ENCODE peak calls at places on chromosomes 1 and 21, in five cellular contexts. P, K, X, I and F are unnamed samples.

GRCh38 chr21:37873655-37874054 is 42.6 kb downstream of the KCNJ6 start:
- DNase-seq in P (no peak), K (no peak), X (peak), I (no peak), F (no peak)

GRCh38 chr1:2834146-2834475 is 32.6 kb upstream of the TTC34 start:
- DNase-seq in P (no peak), K (no peak), X (no peak), I (no peak), F (no peak)

GRCh38 chr1:109091196-109092193 is 931 bp downstream of the TMEM167B start:
- DNase-seq in P (no peak), K (peak), X (peak), I (no peak), F (no peak)

GRCh38 chr1:169110691-169111447 is 4.4 kb downstream of the ATP1B1 start:
- DNase-seq in P (no peak), K (no peak), X (no peak), I (no peak), F (no peak)

GRCh38 chr1:219324629-219325367 is 151.1 kb downstream of the LYPLAL1 start:
- DNase-seq in P (no peak), K (no peak), X (no peak), I (no peak), F (no peak)

GRCh38 chr21:43201491-43201890 is 32.7 kb downstream of the CRYAA start:
- DNase-seq in P (no peak), K (no peak), X (no peak), I (no peak), F (no peak)

GRCh38 chr1:67274623-67275325 is 32.9 kb upstream of the IL12RB2 start:
- DNase-seq in P (no peak), K (no peak), X (no peak), I (no peak), F (no peak)

GRCh38 chr1:54976747-54977146 is 3.7 kb upstream of the TMEM61 start:
- DNase-seq in P (no peak), K (no peak), X (no peak), I (peak), F (no peak)

GRCh38 chr1:43296207-43296606 is 4.6 kb upstream of the TIE1 start:
- DNase-seq in P (no peak), K (no peak), X (peak), I (no peak), F (no peak)

GRCh38 chr1:8089535-8090228 is 63.6 kb upstream of the ERRFI1 start:
- DNase-seq in P (no peak), K (no peak), X (no peak), I (no peak), F (no peak)

GRCh38 chr1:5908461-5909375 is 83.5 kb downstream of the NPHP4 start:
- DNase-seq in P (no peak), K (no peak), X (no peak), I (no peak), F (no peak)

GRCh38 chr1:9350011-9350907 is 57.6 kb downstream of the SPSB1 start:
- DNase-seq in P (peak), K (no peak), X (no peak), I (no peak), F (no peak)

GRCh38 chr1:45809761-45810160 is 6.3 kb downstream of the MAST2 start:
- DNase-seq in P (no peak), K (no peak), X (no peak), I (no peak), F (no peak)

GRCh38 chr1:235122348-235122747 is 6.3 kb downstream of the TOMM20 start:
- DNase-seq in P (no peak), K (no peak), X (no peak), I (no peak), F (no peak)

GRCh38 chr1:19311503-19311930 is 427 bp downstream of the AKR7A2 start:
- DNase-seq in P (peak), K (no peak), X (no peak), I (peak), F (peak)

GRCh38 chr1:97186381-97186780 is 464.8 kb downstream of the PTBP2 start:
- DNase-seq in P (no peak), K (peak), X (peak), I (no peak), F (no peak)

GRCh38 chr1:218207194-218207593 is 77.9 kb upstream of the RRP15 start:
- DNase-seq in P (no peak), K (no peak), X (no peak), I (no peak), F (no peak)

GRCh38 chr1:35873243-35873642 is 9.8 kb upstream of the AGO1 start:
- DNase-seq in P (no peak), K (no peak), X (no peak), I (no peak), F (no peak)

GRCh38 chr1:221701570-221702186 is 40.2 kb downstream of the DUSP10 start:
- DNase-seq in P (no peak), K (no peak), X (no peak), I (no peak), F (no peak)

GRCh38 chr1:194658090-194658439 is 1471.7 kb upstream of the B3GALT2 start:
- DNase-seq in P (no peak), K (no peak), X (no peak), I (no peak), F (no peak)

GRCh38 chr1:45566722-45567121 is 16.1 kb downstream of the AKR1A1 start:
- DNase-seq in P (peak), K (no peak), X (no peak), I (peak), F (peak)

GRCh38 chr1:53621144-53621543 is 117.8 kb downstream of the GLIS1 start:
- DNase-seq in P (no peak), K (no peak), X (no peak), I (peak), F (no peak)

GRCh38 chr21:31725202-31725840 is 6.6 kb downstream of the SCAF4 start:
- DNase-seq in P (no peak), K (no peak), X (no peak), I (no peak), F (no peak)

GRCh38 chr1:239387304-239388231 is 1.2 kb downstream of the CHRM3 start:
- DNase-seq in P (no peak), K (no peak), X (peak), I (peak), F (no peak)

GRCh38 chr1:205470131-205470530 is 14.3 kb upstream of the BLACAT1 start:
- DNase-seq in P (no peak), K (no peak), X (no peak), I (no peak), F (no peak)

GRCh38 chr1:202278751-202279150 is 63.0 kb downstream of the UBE2T start:
- DNase-seq in P (no peak), K (no peak), X (no peak), I (no peak), F (no peak)

GRCh38 chr21:22941779-22942178 is 1943.6 kb downstream of the NCAM2 start:
- DNase-seq in P (no peak), K (no peak), X (no peak), I (no peak), F (no peak)

GRCh38 chr1:88681223-88681622 is 2.9 kb upstream of the PKN2 start:
- DNase-seq in P (no peak), K (no peak), X (no peak), I (no peak), F (no peak)

GRCh38 chr1:26998319-26999300 is 5.1 kb downstream of the TRNP1 start:
- DNase-seq in P (no peak), K (no peak), X (peak), I (no peak), F (no peak)

GRCh38 chr1:232468249-232468648 is 161.7 kb downstream of the SIPA1L2 start:
- DNase-seq in P (no peak), K (no peak), X (peak), I (no peak), F (no peak)

GRCh38 chr1:3821004-3821933 is 25.0 kb upstream of the LRRC47 start:
- DNase-seq in P (no peak), K (no peak), X (no peak), I (peak), F (no peak)

GRCh38 chr1:43367026-43367903 is 546 bp downstream of the ELOVL1 start:
- DNase-seq in P (peak), K (no peak), X (peak), I (peak), F (no peak)

GRCh38 chr1:196651079-196651478 is 764 bp upstream of the CFH start:
- DNase-seq in P (no peak), K (no peak), X (no peak), I (no peak), F (no peak)
- H3K27ac ChIP-seq in P (no peak), K (no peak), X (no peak), I (no peak), F (no peak)

GRCh38 chr1:228456252-228457016 is 30.7 kb upstream of the RNF187 start:
- DNase-seq in P (no peak), K (no peak), X (no peak), I (no peak), F (no peak)

GRCh38 chr1:228459091-228459993 is 27.8 kb upstream of the RNF187 start:
- DNase-seq in P (peak), K (peak), X (peak), I (peak), F (peak)

GRCh38 chr1:228457396-228458176 is 29.6 kb upstream of the RNF187 start:
- DNase-seq in P (peak), K (peak), X (peak), I (peak), F (peak)

GRCh38 chr1:228455715-228456114 is 31.5 kb upstream of the RNF187 start:
- DNase-seq in P (no peak), K (no peak), X (no peak), I (no peak), F (no peak)

GRCh38 chr1:228457017-228457395 is 30.2 kb upstream of the RNF187 start:
- DNase-seq in P (no peak), K (no peak), X (no peak), I (no peak), F (no peak)
- H3K27ac ChIP-seq in P (peak), K (peak), X (peak), I (no peak), F (peak)

GRCh38 chr1:111730282-111730681 is 8.9 kb downstream of the INKA2 start:
- DNase-seq in P (no peak), K (no peak), X (no peak), I (no peak), F (no peak)

GRCh38 chr1:111730706-111731105 is 8.5 kb downstream of the INKA2 start:
- DNase-seq in P (no peak), K (no peak), X (no peak), I (no peak), F (no peak)

GRCh38 chr1:111732718-111733117 is 6.5 kb downstream of the INKA2 start:
- DNase-seq in P (no peak), K (no peak), X (no peak), I (no peak), F (no peak)

GRCh38 chr1:111733183-111733995 is 5.8 kb downstream of the INKA2 start:
- DNase-seq in P (peak), K (peak), X (no peak), I (peak), F (no peak)

GRCh38 chr1:111731956-111732355 is 7.2 kb downstream of the INKA2 start:
- DNase-seq in P (no peak), K (no peak), X (no peak), I (no peak), F (no peak)
- H3K27ac ChIP-seq in P (peak), K (peak), X (no peak), I (no peak), F (no peak)

DNA sequence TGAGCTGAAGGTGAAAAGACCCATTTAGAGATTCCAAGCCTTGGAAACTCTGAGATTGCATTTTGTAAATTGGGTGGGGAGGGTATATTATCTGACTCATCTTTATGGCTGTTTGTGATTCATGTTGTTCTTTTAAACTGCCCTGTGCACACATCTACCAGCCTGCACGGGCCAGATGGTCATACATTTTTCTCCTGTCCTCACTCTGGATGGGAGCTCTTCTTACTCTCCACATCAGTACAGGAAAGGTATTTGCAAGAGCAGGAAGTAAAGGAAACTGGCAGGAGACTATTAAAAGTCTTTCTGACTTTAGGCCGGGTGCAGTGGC is 14.3 kb upstream of the NMNAT2 start:
- DNase-seq in P (no peak), K (no peak), X (no peak), I (no peak), F (no peak)
- H3K27ac ChIP-seq in P (no peak), K (no peak), X (no peak), I (no peak), F (no peak)

GRCh38 chr1:34236089-34236488 is 59.4 kb downstream of the C1orf94 start:
- DNase-seq in P (no peak), K (no peak), X (no peak), I (no peak), F (no peak)

GRCh38 chr1:34237416-34237815 is 60.7 kb downstream of the C1orf94 start:
- DNase-seq in P (no peak), K (no peak), X (no peak), I (no peak), F (no peak)

GRCh38 chr1:34231441-34231840 is 54.7 kb downstream of the C1orf94 start:
- DNase-seq in P (no peak), K (no peak), X (no peak), I (no peak), F (no peak)

DNA sequence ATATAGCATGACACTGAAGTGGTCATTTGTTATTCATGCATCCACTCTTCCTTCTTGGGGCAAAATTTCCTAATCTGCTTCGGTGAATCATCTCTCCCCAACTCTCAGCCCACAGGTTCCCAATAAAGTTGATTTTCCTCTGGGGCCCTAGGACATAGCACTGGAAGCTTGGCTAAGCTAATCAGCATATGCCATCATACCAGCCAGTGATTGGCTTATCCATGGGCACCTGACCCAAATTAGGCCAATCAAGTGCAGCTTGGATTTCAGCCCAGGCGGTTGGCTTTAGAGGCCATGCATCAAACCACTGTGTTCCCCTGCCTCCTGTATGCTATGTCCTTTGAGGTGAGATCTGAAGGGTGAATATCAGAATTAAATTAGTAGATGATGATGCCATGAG is 58.9 kb downstream of the C1orf94 start:
- DNase-seq in P (no peak), K (no peak), X (no peak), I (no peak), F (no peak)
- H3K27ac ChIP-seq in P (no peak), K (no peak), X (no peak), I (no peak), F (no peak)

DNA sequence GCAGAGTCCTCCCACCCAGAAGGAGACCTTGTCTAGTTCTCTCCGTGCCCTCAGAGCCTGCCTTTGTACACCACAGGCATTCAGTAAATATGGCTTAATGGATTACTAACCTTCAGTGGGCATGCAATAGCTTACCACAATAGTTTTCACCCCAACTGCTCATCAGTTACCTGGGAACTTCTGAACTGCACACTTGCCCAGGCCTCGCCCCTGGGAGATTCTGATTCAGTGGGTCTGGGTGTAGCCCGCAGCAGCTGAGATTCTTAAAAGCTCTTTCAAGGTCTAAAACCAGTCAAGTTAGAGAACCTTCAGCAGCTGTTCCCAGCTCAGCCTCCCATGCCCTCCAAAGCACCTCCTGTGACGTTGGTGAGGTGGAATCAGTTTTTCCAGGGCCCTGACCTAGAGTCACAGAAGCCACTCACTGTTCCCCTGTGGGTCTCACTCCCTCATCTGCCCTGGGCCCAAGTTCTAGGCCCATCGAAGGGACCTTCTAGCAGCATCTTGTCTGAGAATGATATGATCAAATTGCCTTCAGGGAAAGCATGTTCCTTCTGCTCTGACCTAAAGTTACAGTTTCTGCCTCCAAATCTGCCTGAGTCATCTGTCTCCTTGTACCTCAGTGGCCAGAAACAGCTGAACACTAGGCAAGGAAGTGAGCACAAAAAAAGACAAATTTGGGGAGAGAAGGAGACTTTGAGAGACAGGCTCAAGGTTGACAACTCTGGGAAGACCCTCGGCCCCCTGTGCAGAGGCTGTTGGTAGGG is 10.8 kb downstream of the ASAP3 start:
- DNase-seq in P (no peak), K (no peak), X (no peak), I (no peak), F (no peak)
- H3K27ac ChIP-seq in P (no peak), K (no peak), X (no peak), I (peak), F (peak)

GRCh38 chr1:154767315-154768240 is 102.5 kb downstream of the KCNN3 start:
- DNase-seq in P (peak), K (no peak), X (no peak), I (no peak), F (no peak)
- H3K27ac ChIP-seq in P (peak), K (no peak), X (no peak), I (no peak), F (no peak)

GRCh38 chr1:160629286-160630210 is 17.3 kb downstream of the SLAMF1 start:
- DNase-seq in P (peak), K (peak), X (no peak), I (no peak), F (no peak)
- H3K27ac ChIP-seq in P (no peak), K (no peak), X (no peak), I (no peak), F (no peak)